ENCODE peak calls at places on chromosomes 11 and 22, in seven cellular contexts. One of them, this sample, is unnamed.

GRCh38 chr11:110177057-110177397 is 83.8 kb downstream of the ZC3H12C start:
- DNase-seq in activated CD8-positive, alpha-beta memory T cell treated with anti-CD3 and anti-CD28 coated beads, Interleukin-2, amount 10 ng/mL, durations not matched to agents 7 days and 5 days: no peak
- DNase-seq in activated T-helper 9 cell treated with anti-CD3 and anti-CD28 coated beads, Interleukin-2, amount 50 U/mL, for 16 hours: no peak
- DNase-seq in NCI-H1092: no peak
- DNase-seq in activated T-cell treated with anti-CD3 and anti-CD28 coated beads for 1 hour: no peak
- DNase-seq in hypothalamus: no peak
- DNase-seq in NCI-H510A: no peak
- DNase-seq in this sample: no peak

GRCh38 chr11:31045335-31045734 is 324.2 kb downstream of the DCDC1 start:
- DNase-seq in activated CD8-positive, alpha-beta memory T cell treated with anti-CD3 and anti-CD28 coated beads, Interleukin-2, amount 10 ng/mL, durations not matched to agents 7 days and 5 days: no peak
- DNase-seq in activated T-helper 9 cell treated with anti-CD3 and anti-CD28 coated beads, Interleukin-2, amount 50 U/mL, for 16 hours: no peak
- DNase-seq in NCI-H1092: peak; percentile 11
- DNase-seq in activated T-cell treated with anti-CD3 and anti-CD28 coated beads for 1 hour: no peak
- DNase-seq in hypothalamus: no peak
- DNase-seq in NCI-H510A: no peak
- DNase-seq in this sample: no peak

GRCh38 chr22:50340157-50340879 is 2.8 kb upstream of the PPP6R2 start:
- DNase-seq in activated CD8-positive, alpha-beta memory T cell treated with anti-CD3 and anti-CD28 coated beads, Interleukin-2, amount 10 ng/mL, durations not matched to agents 7 days and 5 days: peak; percentile 59
- DNase-seq in activated T-helper 9 cell treated with anti-CD3 and anti-CD28 coated beads, Interleukin-2, amount 50 U/mL, for 16 hours: no peak
- DNase-seq in NCI-H1092: no peak
- DNase-seq in activated T-cell treated with anti-CD3 and anti-CD28 coated beads for 1 hour: no peak
- DNase-seq in hypothalamus: no peak
- DNase-seq in NCI-H510A: no peak
- DNase-seq in this sample: no peak

GRCh38 chr11:10500757-10501684 is 40.0 kb downstream of the RNF141 start:
- DNase-seq in activated CD8-positive, alpha-beta memory T cell treated with anti-CD3 and anti-CD28 coated beads, Interleukin-2, amount 10 ng/mL, durations not matched to agents 7 days and 5 days: no peak
- DNase-seq in activated T-helper 9 cell treated with anti-CD3 and anti-CD28 coated beads, Interleukin-2, amount 50 U/mL, for 16 hours: no peak
- DNase-seq in NCI-H1092: no peak
- DNase-seq in activated T-cell treated with anti-CD3 and anti-CD28 coated beads for 1 hour: no peak
- DNase-seq in hypothalamus: no peak
- DNase-seq in NCI-H510A: no peak
- DNase-seq in this sample: no peak

GRCh38 chr11:57085604-57086003 is 96.1 kb upstream of the LRRC55 start:
- DNase-seq in activated CD8-positive, alpha-beta memory T cell treated with anti-CD3 and anti-CD28 coated beads, Interleukin-2, amount 10 ng/mL, durations not matched to agents 7 days and 5 days: no peak
- DNase-seq in activated T-helper 9 cell treated with anti-CD3 and anti-CD28 coated beads, Interleukin-2, amount 50 U/mL, for 16 hours: no peak
- DNase-seq in NCI-H1092: no peak
- DNase-seq in activated T-cell treated with anti-CD3 and anti-CD28 coated beads for 1 hour: no peak
- DNase-seq in hypothalamus: no peak
- DNase-seq in NCI-H510A: no peak
- DNase-seq in this sample: no peak

GRCh38 chr22:20946080-20946986 is 20.7 kb upstream of the AIFM3 start:
- DNase-seq in activated CD8-positive, alpha-beta memory T cell treated with anti-CD3 and anti-CD28 coated beads, Interleukin-2, amount 10 ng/mL, durations not matched to agents 7 days and 5 days: no peak
- DNase-seq in activated T-helper 9 cell treated with anti-CD3 and anti-CD28 coated beads, Interleukin-2, amount 50 U/mL, for 16 hours: no peak
- DNase-seq in NCI-H1092: no peak
- DNase-seq in activated T-cell treated with anti-CD3 and anti-CD28 coated beads for 1 hour: no peak
- DNase-seq in hypothalamus: no peak
- DNase-seq in NCI-H510A: no peak
- DNase-seq in this sample: no peak

GRCh38 chr11:35146074-35146521 is 7.1 kb downstream of the CD44 start:
- DNase-seq in activated CD8-positive, alpha-beta memory T cell treated with anti-CD3 and anti-CD28 coated beads, Interleukin-2, amount 10 ng/mL, durations not matched to agents 7 days and 5 days: peak; percentile 85
- DNase-seq in activated T-helper 9 cell treated with anti-CD3 and anti-CD28 coated beads, Interleukin-2, amount 50 U/mL, for 16 hours: peak; percentile 74
- DNase-seq in NCI-H1092: no peak
- DNase-seq in activated T-cell treated with anti-CD3 and anti-CD28 coated beads for 1 hour: peak; percentile 54
- DNase-seq in hypothalamus: no peak
- DNase-seq in NCI-H510A: no peak
- DNase-seq in this sample: no peak

GRCh38 chr11:101863361-101863760 is 51.4 kb upstream of the CEP126 start:
- DNase-seq in activated CD8-positive, alpha-beta memory T cell treated with anti-CD3 and anti-CD28 coated beads, Interleukin-2, amount 10 ng/mL, durations not matched to agents 7 days and 5 days: no peak
- DNase-seq in activated T-helper 9 cell treated with anti-CD3 and anti-CD28 coated beads, Interleukin-2, amount 50 U/mL, for 16 hours: no peak
- DNase-seq in NCI-H1092: no peak
- DNase-seq in activated T-cell treated with anti-CD3 and anti-CD28 coated beads for 1 hour: no peak
- DNase-seq in hypothalamus: no peak
- DNase-seq in NCI-H510A: no peak
- DNase-seq in this sample: no peak

GRCh38 chr11:46247090-46247489 is 30.4 kb upstream of the CREB3L1 start:
- DNase-seq in activated CD8-positive, alpha-beta memory T cell treated with anti-CD3 and anti-CD28 coated beads, Interleukin-2, amount 10 ng/mL, durations not matched to agents 7 days and 5 days: no peak
- DNase-seq in activated T-helper 9 cell treated with anti-CD3 and anti-CD28 coated beads, Interleukin-2, amount 50 U/mL, for 16 hours: no peak
- DNase-seq in NCI-H1092: no peak
- DNase-seq in activated T-cell treated with anti-CD3 and anti-CD28 coated beads for 1 hour: no peak
- DNase-seq in hypothalamus: no peak
- DNase-seq in NCI-H510A: no peak
- DNase-seq in this sample: no peak

GRCh38 chr22:20438066-20438677 is 547 bp upstream of the SCARF2 start:
- DNase-seq in activated CD8-positive, alpha-beta memory T cell treated with anti-CD3 and anti-CD28 coated beads, Interleukin-2, amount 10 ng/mL, durations not matched to agents 7 days and 5 days: no peak
- DNase-seq in activated T-helper 9 cell treated with anti-CD3 and anti-CD28 coated beads, Interleukin-2, amount 50 U/mL, for 16 hours: no peak
- DNase-seq in NCI-H1092: no peak
- DNase-seq in activated T-cell treated with anti-CD3 and anti-CD28 coated beads for 1 hour: no peak
- DNase-seq in hypothalamus: no peak
- DNase-seq in NCI-H510A: no peak
- DNase-seq in this sample: no peak

GRCh38 chr11:92249156-92249753 is 24.6 kb downstream of the FAT3 start:
- DNase-seq in activated CD8-positive, alpha-beta memory T cell treated with anti-CD3 and anti-CD28 coated beads, Interleukin-2, amount 10 ng/mL, durations not matched to agents 7 days and 5 days: no peak
- DNase-seq in activated T-helper 9 cell treated with anti-CD3 and anti-CD28 coated beads, Interleukin-2, amount 50 U/mL, for 16 hours: no peak
- DNase-seq in NCI-H1092: no peak
- DNase-seq in activated T-cell treated with anti-CD3 and anti-CD28 coated beads for 1 hour: no peak
- DNase-seq in hypothalamus: no peak
- DNase-seq in NCI-H510A: no peak
- DNase-seq in this sample: no peak

GRCh38 chr11:8732748-8733241 is 50.2 kb downstream of the RPL27A start:
- DNase-seq in activated CD8-positive, alpha-beta memory T cell treated with anti-CD3 and anti-CD28 coated beads, Interleukin-2, amount 10 ng/mL, durations not matched to agents 7 days and 5 days: no peak
- DNase-seq in activated T-helper 9 cell treated with anti-CD3 and anti-CD28 coated beads, Interleukin-2, amount 50 U/mL, for 16 hours: no peak
- DNase-seq in NCI-H1092: no peak
- DNase-seq in activated T-cell treated with anti-CD3 and anti-CD28 coated beads for 1 hour: no peak
- DNase-seq in hypothalamus: peak; percentile 62
- DNase-seq in NCI-H510A: no peak
- DNase-seq in this sample: no peak

GRCh38 chr11:17745032-17745772 is 10.6 kb downstream of the KCNC1 start:
- DNase-seq in activated CD8-positive, alpha-beta memory T cell treated with anti-CD3 and anti-CD28 coated beads, Interleukin-2, amount 10 ng/mL, durations not matched to agents 7 days and 5 days: no peak
- DNase-seq in activated T-helper 9 cell treated with anti-CD3 and anti-CD28 coated beads, Interleukin-2, amount 50 U/mL, for 16 hours: no peak
- DNase-seq in NCI-H1092: no peak
- DNase-seq in activated T-cell treated with anti-CD3 and anti-CD28 coated beads for 1 hour: no peak
- DNase-seq in hypothalamus: no peak
- DNase-seq in NCI-H510A: no peak
- DNase-seq in this sample: no peak

GRCh38 chr22:27919943-27920755 is 1.1 kb upstream of the PITPNB start:
- DNase-seq in activated CD8-positive, alpha-beta memory T cell treated with anti-CD3 and anti-CD28 coated beads, Interleukin-2, amount 10 ng/mL, durations not matched to agents 7 days and 5 days: no peak
- DNase-seq in activated T-helper 9 cell treated with anti-CD3 and anti-CD28 coated beads, Interleukin-2, amount 50 U/mL, for 16 hours: no peak
- DNase-seq in NCI-H1092: peak; percentile 7
- DNase-seq in activated T-cell treated with anti-CD3 and anti-CD28 coated beads for 1 hour: no peak
- DNase-seq in hypothalamus: no peak
- DNase-seq in NCI-H510A: no peak
- DNase-seq in this sample: no peak

GRCh38 chr22:31173386-31174145 is 13.6 kb downstream of the RNF185 start:
- DNase-seq in activated CD8-positive, alpha-beta memory T cell treated with anti-CD3 and anti-CD28 coated beads, Interleukin-2, amount 10 ng/mL, durations not matched to agents 7 days and 5 days: no peak
- DNase-seq in activated T-helper 9 cell treated with anti-CD3 and anti-CD28 coated beads, Interleukin-2, amount 50 U/mL, for 16 hours: no peak
- DNase-seq in NCI-H1092: no peak
- DNase-seq in activated T-cell treated with anti-CD3 and anti-CD28 coated beads for 1 hour: no peak
- DNase-seq in hypothalamus: no peak
- DNase-seq in NCI-H510A: no peak
- DNase-seq in this sample: no peak

GRCh38 chr22:38327396-38327795 is 10.2 kb upstream of the CSNK1E start:
- DNase-seq in activated CD8-positive, alpha-beta memory T cell treated with anti-CD3 and anti-CD28 coated beads, Interleukin-2, amount 10 ng/mL, durations not matched to agents 7 days and 5 days: no peak
- DNase-seq in activated T-helper 9 cell treated with anti-CD3 and anti-CD28 coated beads, Interleukin-2, amount 50 U/mL, for 16 hours: no peak
- DNase-seq in NCI-H1092: no peak
- DNase-seq in activated T-cell treated with anti-CD3 and anti-CD28 coated beads for 1 hour: no peak
- DNase-seq in hypothalamus: no peak
- DNase-seq in NCI-H510A: no peak
- DNase-seq in this sample: no peak

GRCh38 chr11:68036717-68037239 is 2.0 kb upstream of the TCIRG1 start:
- DNase-seq in activated CD8-positive, alpha-beta memory T cell treated with anti-CD3 and anti-CD28 coated beads, Interleukin-2, amount 10 ng/mL, durations not matched to agents 7 days and 5 days: peak; percentile 74
- DNase-seq in activated T-helper 9 cell treated with anti-CD3 and anti-CD28 coated beads, Interleukin-2, amount 50 U/mL, for 16 hours: no peak
- DNase-seq in NCI-H1092: no peak
- DNase-seq in activated T-cell treated with anti-CD3 and anti-CD28 coated beads for 1 hour: no peak
- DNase-seq in hypothalamus: peak; percentile 31
- DNase-seq in NCI-H510A: no peak
- DNase-seq in this sample: peak; percentile 75